ENCODE peak calls at places on chromosomes 2 and 18, in nine cellular contexts. One of them, this sample, is unnamed.

GRCh38 chr2:25824718-25825117 is 53.6 kb downstream of the ASXL2 start:
- DNase-seq in NCI-H510A: no peak
- DNase-seq in AG08396: no peak
- DNase-seq in D341Med: no peak
- DNase-seq in T-cell: no peak
- DNase-seq in mesendoderm: no peak
- DNase-seq in astrocyte of the cerebellum: no peak
- DNase-seq in posterior cingulate gyrus: no peak
- DNase-seq in NK-92 treated with Interleukin-12 subunit alpha and Interleukin-12 subunit beta, amount 100 ng/mL, for 24 hours: no peak
- DNase-seq in this sample: no peak

GRCh38 chr18:1526996-1527395 is 622.3 kb downstream of the ADCYAP1 start:
- DNase-seq in T-cell: no peak
- DNase-seq in NCI-H510A: no peak
- DNase-seq in NK-92 treated with Interleukin-12 subunit alpha and Interleukin-12 subunit beta, amount 100 ng/mL, for 24 hours: no peak
- DNase-seq in D341Med: no peak
- DNase-seq in AG08396: no peak
- DNase-seq in posterior cingulate gyrus: no peak
- DNase-seq in astrocyte of the cerebellum: no peak
- DNase-seq in mesendoderm: no peak
- DNase-seq in this sample: no peak

GRCh38 chr2:9990735-9991134 is 39.2 kb downstream of the GRHL1 start:
- DNase-seq in NK-92 treated with Interleukin-12 subunit alpha and Interleukin-12 subunit beta, amount 100 ng/mL, for 24 hours: no peak
- DNase-seq in posterior cingulate gyrus: no peak
- DNase-seq in NCI-H510A: no peak
- DNase-seq in astrocyte of the cerebellum: no peak
- DNase-seq in T-cell: no peak
- DNase-seq in mesendoderm: peak
- DNase-seq in D341Med: no peak
- DNase-seq in AG08396: no peak
- DNase-seq in this sample: no peak

GRCh38 chr2:85413592-85414421 is 3.6 kb upstream of the CAPG start:
- DNase-seq in posterior cingulate gyrus: no peak
- DNase-seq in NK-92 treated with Interleukin-12 subunit alpha and Interleukin-12 subunit beta, amount 100 ng/mL, for 24 hours: no peak
- DNase-seq in mesendoderm: peak
- DNase-seq in D341Med: no peak
- DNase-seq in AG08396: peak
- DNase-seq in astrocyte of the cerebellum: no peak
- DNase-seq in NCI-H510A: no peak
- DNase-seq in T-cell: no peak
- DNase-seq in this sample: no peak

GRCh38 chr2:74768401-74768914 is 65.5 kb upstream of the HK2 start:
- DNase-seq in D341Med: no peak
- DNase-seq in posterior cingulate gyrus: no peak
- DNase-seq in AG08396: peak
- DNase-seq in T-cell: no peak
- DNase-seq in NK-92 treated with Interleukin-12 subunit alpha and Interleukin-12 subunit beta, amount 100 ng/mL, for 24 hours: no peak
- DNase-seq in NCI-H510A: no peak
- DNase-seq in mesendoderm: no peak
- DNase-seq in astrocyte of the cerebellum: no peak
- DNase-seq in this sample: no peak

GRCh38 chr2:38246105-38246504 is 131.0 kb downstream of the ATL2 start:
- DNase-seq in D341Med: no peak
- DNase-seq in T-cell: no peak
- DNase-seq in astrocyte of the cerebellum: no peak
- DNase-seq in NK-92 treated with Interleukin-12 subunit alpha and Interleukin-12 subunit beta, amount 100 ng/mL, for 24 hours: no peak
- DNase-seq in posterior cingulate gyrus: no peak
- DNase-seq in AG08396: no peak
- DNase-seq in mesendoderm: no peak
- DNase-seq in NCI-H510A: no peak
- DNase-seq in this sample: no peak

GRCh38 chr2:101341421-101341820 is 32.9 kb upstream of the RNF149 start:
- DNase-seq in NCI-H510A: no peak
- DNase-seq in posterior cingulate gyrus: no peak
- DNase-seq in mesendoderm: peak
- DNase-seq in D341Med: no peak
- DNase-seq in astrocyte of the cerebellum: no peak
- DNase-seq in T-cell: no peak
- DNase-seq in NK-92 treated with Interleukin-12 subunit alpha and Interleukin-12 subunit beta, amount 100 ng/mL, for 24 hours: no peak
- DNase-seq in AG08396: no peak
- DNase-seq in this sample: no peak

GRCh38 chr2:202104286-202104870 is 31.3 kb downstream of the KIAA2012 start:
- DNase-seq in D341Med: peak
- DNase-seq in NCI-H510A: no peak
- DNase-seq in T-cell: peak
- DNase-seq in posterior cingulate gyrus: no peak
- DNase-seq in mesendoderm: peak
- DNase-seq in AG08396: peak
- DNase-seq in NK-92 treated with Interleukin-12 subunit alpha and Interleukin-12 subunit beta, amount 100 ng/mL, for 24 hours: peak
- DNase-seq in astrocyte of the cerebellum: no peak
- DNase-seq in this sample: no peak

GRCh38 chr2:48391576-48391975 is 138.4 kb upstream of the STON1 start:
- DNase-seq in astrocyte of the cerebellum: no peak
- DNase-seq in NK-92 treated with Interleukin-12 subunit alpha and Interleukin-12 subunit beta, amount 100 ng/mL, for 24 hours: no peak
- DNase-seq in D341Med: no peak
- DNase-seq in T-cell: no peak
- DNase-seq in NCI-H510A: no peak
- DNase-seq in mesendoderm: no peak
- DNase-seq in posterior cingulate gyrus: no peak
- DNase-seq in AG08396: no peak
- DNase-seq in this sample: no peak

GRCh38 chr2:167383610-167384194 is 495.4 kb downstream of the XIRP2 start:
- DNase-seq in T-cell: no peak
- DNase-seq in AG08396: no peak
- DNase-seq in mesendoderm: no peak
- DNase-seq in D341Med: no peak
- DNase-seq in NCI-H510A: no peak
- DNase-seq in astrocyte of the cerebellum: no peak
- DNase-seq in NK-92 treated with Interleukin-12 subunit alpha and Interleukin-12 subunit beta, amount 100 ng/mL, for 24 hours: no peak
- DNase-seq in posterior cingulate gyrus: no peak
- DNase-seq in this sample: no peak

GRCh38 chr2:212619954-212620353 is 81.4 kb upstream of the ERBB4 start:
- DNase-seq in posterior cingulate gyrus: no peak
- DNase-seq in AG08396: no peak
- DNase-seq in NCI-H510A: no peak
- DNase-seq in astrocyte of the cerebellum: peak
- DNase-seq in T-cell: no peak
- DNase-seq in NK-92 treated with Interleukin-12 subunit alpha and Interleukin-12 subunit beta, amount 100 ng/mL, for 24 hours: no peak
- DNase-seq in D341Med: no peak
- DNase-seq in mesendoderm: no peak
- DNase-seq in this sample: no peak

GRCh38 chr18:32048507-32049091 is 30.0 kb downstream of the RNF125 start:
- DNase-seq in AG08396: no peak
- DNase-seq in NK-92 treated with Interleukin-12 subunit alpha and Interleukin-12 subunit beta, amount 100 ng/mL, for 24 hours: no peak
- DNase-seq in D341Med: no peak
- DNase-seq in astrocyte of the cerebellum: no peak
- DNase-seq in mesendoderm: peak
- DNase-seq in posterior cingulate gyrus: no peak
- DNase-seq in T-cell: no peak
- DNase-seq in NCI-H510A: no peak
- DNase-seq in this sample: no peak

GRCh38 chr18:77622009-77622692 is 372.5 kb downstream of the GALR1 start:
- DNase-seq in AG08396: no peak
- DNase-seq in posterior cingulate gyrus: no peak
- DNase-seq in NK-92 treated with Interleukin-12 subunit alpha and Interleukin-12 subunit beta, amount 100 ng/mL, for 24 hours: no peak
- DNase-seq in mesendoderm: no peak
- DNase-seq in astrocyte of the cerebellum: no peak
- DNase-seq in D341Med: no peak
- DNase-seq in NCI-H510A: no peak
- DNase-seq in T-cell: peak
- DNase-seq in this sample: peak

GRCh38 chr2:42040643-42041277 is 7.1 kb upstream of the PKDCC start:
- DNase-seq in D341Med: no peak
- DNase-seq in posterior cingulate gyrus: no peak
- DNase-seq in AG08396: no peak
- DNase-seq in astrocyte of the cerebellum: no peak
- DNase-seq in T-cell: no peak
- DNase-seq in NK-92 treated with Interleukin-12 subunit alpha and Interleukin-12 subunit beta, amount 100 ng/mL, for 24 hours: no peak
- DNase-seq in mesendoderm: peak
- DNase-seq in NCI-H510A: no peak
- DNase-seq in this sample: no peak

GRCh38 chr18:67475673-67476072 is 40.8 kb downstream of the DSEL start:
- DNase-seq in NK-92 treated with Interleukin-12 subunit alpha and Interleukin-12 subunit beta, amount 100 ng/mL, for 24 hours: no peak
- DNase-seq in astrocyte of the cerebellum: no peak
- DNase-seq in T-cell: no peak
- DNase-seq in NCI-H510A: no peak
- DNase-seq in AG08396: peak
- DNase-seq in posterior cingulate gyrus: no peak
- DNase-seq in mesendoderm: no peak
- DNase-seq in D341Med: no peak
- DNase-seq in this sample: no peak

GRCh38 chr2:156399950-156400703 is 36.1 kb upstream of the GPD2 start:
- DNase-seq in NCI-H510A: peak
- DNase-seq in T-cell: peak
- DNase-seq in posterior cingulate gyrus: peak
- DNase-seq in AG08396: peak
- DNase-seq in mesendoderm: peak
- DNase-seq in NK-92 treated with Interleukin-12 subunit alpha and Interleukin-12 subunit beta, amount 100 ng/mL, for 24 hours: peak
- DNase-seq in D341Med: peak
- DNase-seq in astrocyte of the cerebellum: peak
- DNase-seq in this sample: peak

GRCh38 chr18:79983793-79984192 is 4.6 kb downstream of the TXNL4A start:
- DNase-seq in D341Med: no peak
- DNase-seq in NCI-H510A: no peak
- DNase-seq in AG08396: no peak
- DNase-seq in posterior cingulate gyrus: no peak
- DNase-seq in T-cell: no peak
- DNase-seq in astrocyte of the cerebellum: no peak
- DNase-seq in NK-92 treated with Interleukin-12 subunit alpha and Interleukin-12 subunit beta, amount 100 ng/mL, for 24 hours: peak
- DNase-seq in mesendoderm: no peak
- DNase-seq in this sample: no peak

GRCh38 chr2:66775730-66776422 is 341.0 kb downstream of the MEIS1 start:
- DNase-seq in mesendoderm: peak
- DNase-seq in astrocyte of the cerebellum: no peak
- DNase-seq in posterior cingulate gyrus: no peak
- DNase-seq in T-cell: no peak
- DNase-seq in NCI-H510A: no peak
- DNase-seq in NK-92 treated with Interleukin-12 subunit alpha and Interleukin-12 subunit beta, amount 100 ng/mL, for 24 hours: no peak
- DNase-seq in D341Med: no peak
- DNase-seq in AG08396: no peak
- DNase-seq in this sample: no peak

GRCh38 chr2:230879891-230880290 is 15.1 kb downstream of the ITM2C start:
- DNase-seq in posterior cingulate gyrus: peak
- DNase-seq in AG08396: no peak
- DNase-seq in NK-92 treated with Interleukin-12 subunit alpha and Interleukin-12 subunit beta, amount 100 ng/mL, for 24 hours: no peak
- DNase-seq in D341Med: no peak
- DNase-seq in NCI-H510A: no peak
- DNase-seq in mesendoderm: no peak
- DNase-seq in astrocyte of the cerebellum: no peak
- DNase-seq in T-cell: no peak
- DNase-seq in this sample: no peak

GRCh38 chr2:216548901-216549321 is 50.3 kb downstream of the RPL37A start:
- DNase-seq in T-cell: no peak
- DNase-seq in posterior cingulate gyrus: peak
- DNase-seq in astrocyte of the cerebellum: peak
- DNase-seq in mesendoderm: no peak
- DNase-seq in AG08396: no peak
- DNase-seq in NCI-H510A: no peak
- DNase-seq in D341Med: no peak
- DNase-seq in NK-92 treated with Interleukin-12 subunit alpha and Interleukin-12 subunit beta, amount 100 ng/mL, for 24 hours: no peak
- DNase-seq in this sample: no peak

GRCh38 chr18:38362286-38362792 is 796.7 kb upstream of the CELF4 start:
- DNase-seq in mesendoderm: no peak
- DNase-seq in NK-92 treated with Interleukin-12 subunit alpha and Interleukin-12 subunit beta, amount 100 ng/mL, for 24 hours: no peak
- DNase-seq in D341Med: peak
- DNase-seq in T-cell: no peak
- DNase-seq in astrocyte of the cerebellum: no peak
- DNase-seq in AG08396: no peak
- DNase-seq in posterior cingulate gyrus: no peak
- DNase-seq in NCI-H510A: peak
- DNase-seq in this sample: no peak

GRCh38 chr2:80489718-80490117 is 185.2 kb upstream of the LRRTM1 start:
- DNase-seq in NK-92 treated with Interleukin-12 subunit alpha and Interleukin-12 subunit beta, amount 100 ng/mL, for 24 hours: no peak
- DNase-seq in D341Med: no peak
- DNase-seq in T-cell: no peak
- DNase-seq in astrocyte of the cerebellum: no peak
- DNase-seq in AG08396: peak
- DNase-seq in NCI-H510A: no peak
- DNase-seq in posterior cingulate gyrus: no peak
- DNase-seq in mesendoderm: no peak
- DNase-seq in this sample: no peak